ENCODE peak calls at places on chromosomes 11 and 22, in five cellular contexts. T is hepatocyte, K is thyroid gland, D is AG10803, O is AG04449. A is an unnamed sample.

GRCh38 chr22:17152340-17152739 is 6.7 kb downstream of the HDHD5 start:
- DNase-seq in K (no peak), D (no peak), O (no peak), T (no peak), A (no peak)

GRCh38 chr11:126816655-126817054 is 183.9 kb downstream of the KIRREL3 start:
- DNase-seq in O (no peak), K (no peak), D (peak), T (no peak), A (no peak)

GRCh38 chr22:34160117-34160758 is 240.0 kb upstream of the LARGE1 start:
- DNase-seq in K (no peak), D (no peak), O (no peak), T (no peak), A (no peak)

GRCh38 chr22:44940121-44940520 is 69.7 kb downstream of the PHF21B start:
- DNase-seq in T (no peak), O (no peak), K (no peak), D (no peak), A (no peak)

GRCh38 chr22:36344106-36344827 is 43.5 kb downstream of the MYH9 start:
- DNase-seq in T (no peak), K (no peak), D (no peak), O (no peak), A (no peak)

GRCh38 chr11:46345881-46346484 is 1.3 kb upstream of the DGKZ start:
- DNase-seq in D (no peak), T (no peak), O (no peak), K (no peak), A (no peak)

GRCh38 chr22:46297151-46297819 is 615 bp downstream of the GTSE1 start:
- DNase-seq in K (peak), T (peak), D (peak), O (no peak), A (peak)

GRCh38 chr11:35330924-35331323 is 88.4 kb downstream of the SLC1A2 start:
- DNase-seq in T (no peak), O (no peak), K (no peak), D (no peak), A (no peak)

GRCh38 chr11:2870955-2871720 is 14.4 kb downstream of the CDKN1C start:
- DNase-seq in T (no peak), D (no peak), K (no peak), O (no peak), A (no peak)

GRCh38 chr22:41062146-41062545 is 30.2 kb upstream of the EP300 start:
- DNase-seq in D (no peak), K (no peak), O (no peak), T (no peak), A (no peak)

GRCh38 chr22:49011769-49012598 is 815.7 kb downstream of the BRD1 start:
- DNase-seq in O (no peak), K (no peak), D (no peak), T (no peak), A (no peak)

GRCh38 chr11:1931791-1932480 is 12.4 kb downstream of the TNNT3 start:
- DNase-seq in K (no peak), O (no peak), T (no peak), D (no peak), A (no peak)

GRCh38 chr11:86904001-86904400 is 51.2 kb downstream of the FZD4 start:
- DNase-seq in K (no peak), D (no peak), O (no peak), T (no peak), A (no peak)

GRCh38 chr22:22556995-22557925 is 1.8 kb downstream of the PRAME start:
- DNase-seq in D (no peak), K (no peak), O (no peak), T (no peak), A (no peak)

GRCh38 chr11:1119282-1120146 is 38.2 kb upstream of the MUC5AC start:
- DNase-seq in K (no peak), T (no peak), D (no peak), O (no peak), A (no peak)

GRCh38 chr22:23402275-23403151 is 177.6 kb downstream of the IGLL1 start:
- DNase-seq in K (peak), T (peak), O (no peak), D (peak), A (no peak)

DNA sequence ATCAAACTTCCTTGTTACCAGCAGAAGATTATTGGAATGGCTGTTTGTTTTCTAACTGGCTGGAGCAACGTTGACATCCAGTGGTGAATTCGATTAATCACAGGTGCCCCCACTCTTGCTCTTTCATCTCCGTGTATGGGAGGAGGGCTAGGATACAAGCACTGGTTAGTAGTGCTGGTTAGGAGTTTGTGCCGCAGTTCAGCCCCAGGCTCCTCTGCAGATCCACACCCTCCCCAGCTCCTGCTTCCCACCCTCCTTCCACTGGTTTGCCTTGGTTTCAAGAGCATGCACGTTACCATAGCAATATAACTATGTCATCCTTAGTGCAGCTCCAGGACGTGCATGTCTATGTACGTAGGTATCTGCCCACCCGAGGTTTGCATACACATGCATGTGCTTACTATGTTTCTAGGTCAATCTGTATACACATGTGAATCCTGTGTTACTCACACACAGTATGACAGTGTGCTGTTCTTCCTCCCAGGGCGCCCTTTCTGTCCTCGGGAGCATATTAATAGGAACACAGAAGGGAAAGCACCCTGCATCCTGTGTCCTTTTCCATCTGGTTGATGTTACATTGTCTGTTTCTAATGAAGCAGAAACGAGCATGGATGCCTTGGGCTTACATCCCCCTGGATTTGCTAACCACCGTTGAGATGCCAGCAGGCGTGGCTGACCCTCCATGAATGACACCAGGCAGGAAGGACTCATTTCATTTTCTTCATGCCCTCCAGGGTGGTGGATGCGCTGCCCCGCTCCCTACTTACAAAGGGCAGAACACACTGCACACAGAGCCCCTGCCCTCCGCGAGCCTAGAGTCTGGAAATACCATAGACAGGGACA is 539.2 kb downstream of the OPCML start:
- DNase-seq in D (peak), O (peak), T (no peak), K (no peak), A (no peak)
- TF ChIP-seq CTCF in D (peak), O (peak), T (no peak), K (no peak), A (no peak)

GRCh38 chr11:13667245-13667644 is 1.2 kb upstream of the FAR1 start:
- DNase-seq in K (no peak), D (peak), O (no peak), T (no peak), A (peak)
- H3K4me3 ChIP-seq in K (no peak), D (peak), O (no peak), T (peak), A (no peak)

GRCh38 chr11:120746836-120747609 is 235.5 kb downstream of the GRIK4 start:
- DNase-seq in O (no peak), D (no peak), K (no peak), T (no peak), A (no peak)
- TF ChIP-seq CTCF in O (no peak), D (no peak), K (no peak), T (no peak), A (no peak)

GRCh38 chr11:75029836-75030631 is 41.3 kb downstream of the NEU3 start:
- DNase-seq in D (no peak), K (no peak), O (no peak), T (no peak), A (no peak)

GRCh38 chr11:75031224-75031753 is 42.6 kb downstream of the NEU3 start:
- DNase-seq in T (peak), D (peak), K (no peak), O (peak), A (peak)

GRCh38 chr11:75033916-75034315 is 45.2 kb downstream of the NEU3 start:
- DNase-seq in D (no peak), T (no peak), K (no peak), O (no peak), A (no peak)

GRCh38 chr11:75031771-75032549 is 43.2 kb downstream of the NEU3 start:
- DNase-seq in D (peak), T (peak), K (peak), O (no peak), A (peak)

DNA sequence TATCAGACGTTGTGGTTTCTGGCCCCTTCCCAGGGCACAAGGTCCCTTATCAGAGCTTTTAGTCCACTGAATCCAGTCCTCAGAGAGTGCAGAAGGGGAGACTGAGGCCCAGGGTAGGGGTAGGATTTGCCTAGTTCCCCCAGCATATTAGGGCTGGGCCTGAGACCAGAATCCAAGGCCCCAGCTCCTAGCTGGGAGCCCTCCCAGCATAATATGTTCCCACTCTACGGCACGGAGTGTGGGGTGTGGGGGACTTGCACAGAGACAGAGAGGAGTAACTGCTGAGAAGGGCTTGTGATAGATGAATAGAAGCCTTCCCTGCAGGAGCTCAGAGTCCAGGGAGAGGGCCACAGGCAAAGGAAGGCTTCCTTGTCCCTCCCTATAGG is 43.8 kb downstream of the NEU3 start:
- DNase-seq in T (no peak), O (no peak), D (no peak), K (no peak), A (no peak)
- H3K4me3 ChIP-seq in T (no peak), O (no peak), D (no peak), K (no peak), A (no peak)

DNA sequence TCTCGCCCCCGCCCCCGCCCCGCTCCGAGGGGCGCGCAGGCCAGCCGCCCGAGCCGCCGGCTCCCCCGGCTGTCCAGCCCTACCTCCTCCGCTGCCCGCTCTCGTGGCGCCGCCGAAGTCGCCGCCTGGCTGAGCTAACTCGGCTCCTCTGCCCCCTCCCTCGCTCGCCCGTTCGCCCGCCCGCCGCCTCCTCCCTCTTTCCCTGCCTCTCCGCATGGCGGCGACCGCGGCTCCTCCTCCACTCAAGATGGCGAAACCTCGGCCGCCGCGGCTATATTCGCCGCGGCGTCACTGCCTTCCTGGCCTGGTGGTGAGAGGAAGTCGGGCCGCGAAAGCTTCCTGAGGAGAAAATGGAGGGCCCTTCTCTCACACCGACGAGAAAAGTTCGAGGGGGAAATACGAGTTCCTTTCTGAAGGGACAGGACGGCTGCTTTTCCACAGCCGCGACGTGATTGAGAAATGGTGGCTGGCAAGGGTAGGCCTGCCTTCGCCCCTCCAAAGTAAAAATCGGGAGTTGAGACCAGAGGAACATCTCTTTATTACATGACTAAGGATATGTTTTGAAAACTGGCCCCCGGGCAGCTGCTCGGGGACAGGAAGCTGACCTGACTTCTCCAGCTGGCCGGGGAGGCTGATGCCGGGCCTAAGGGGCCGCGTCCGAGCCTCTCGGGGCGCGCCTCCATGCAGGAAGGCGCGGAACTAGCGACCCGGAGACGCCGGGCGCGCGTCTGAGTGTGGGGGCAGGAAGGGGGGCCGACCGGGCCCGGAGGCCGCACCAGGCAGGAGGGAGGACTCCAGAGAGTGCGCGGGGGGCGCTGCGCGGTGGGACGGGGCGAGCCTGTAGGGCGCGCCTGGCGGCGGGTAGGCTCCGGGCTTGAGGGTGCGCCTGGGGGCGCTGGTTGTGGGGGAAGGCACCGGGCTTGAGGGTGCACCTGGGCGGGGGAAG is at the start of gene DDX6:
- DNase-seq in D (peak), T (peak), K (peak), O (no peak), A (peak)
- TF ChIP-seq CTCF in D (peak), T (peak), K (no peak), O (peak), A (peak)

GRCh38 chr11:124875401-124875800 is 10.2 kb downstream of the ROBO3 start:
- DNase-seq in T (no peak), K (no peak), O (no peak), D (no peak), A (no peak)
- H3K4me3 ChIP-seq in T (no peak), K (no peak), O (peak), D (no peak), A (peak)

GRCh38 chr22:25853501-25853900 is 111.5 kb downstream of the MYO18B start:
- DNase-seq in D (no peak), O (no peak), K (no peak), T (no peak), A (no peak)
- TF ChIP-seq CTCF in D (no peak), O (no peak), K (no peak), T (no peak), A (no peak)

DNA sequence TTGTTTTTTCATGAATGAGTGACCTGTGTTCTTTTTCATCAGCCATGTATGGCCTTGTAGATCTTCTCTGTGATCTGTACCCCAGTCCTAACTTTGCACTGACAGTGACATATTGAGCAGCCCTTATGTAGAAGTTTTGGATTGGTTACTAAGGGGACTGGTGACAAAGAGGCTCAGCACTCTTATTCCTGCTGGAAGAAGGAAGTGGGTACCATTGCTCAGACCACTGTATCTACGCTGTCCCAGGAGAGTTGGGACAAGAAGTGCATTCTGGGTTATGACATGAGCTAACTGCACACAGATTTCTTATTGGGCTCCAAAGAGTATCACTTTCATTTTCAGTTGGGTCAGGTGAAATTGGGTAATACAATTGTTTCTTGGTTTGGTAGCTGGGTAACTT is 107.8 kb upstream of the RASSF10 start:
- DNase-seq in K (no peak), T (no peak), O (no peak), D (no peak), A (no peak)
- H3K4me3 ChIP-seq in K (no peak), T (no peak), O (no peak), D (no peak), A (no peak)

A was measured in fibroblast of the aortic adventitia.